ENCODE peak calls at places on chromosomes 11 and 22, in eight cellular contexts. I is A549, X is IMR-90, D is body of pancreas, W is H1, E is K562, U is gastrocnemius medialis, F is ovary. H is an unnamed sample.
A peak's percentile ranks its signal among the peaks of the same experiment; 100 is the strongest.

GRCh38 chr22:49973018-49973965 is 12.7 kb downstream of the PIM3 start:
- DNase-seq in F (no peak), U (no peak), E (no peak), X (no peak), I (peak; percentile 33), D (no peak), W (no peak), H (no peak)

GRCh38 chr11:46676436-46677158 is 23.8 kb downstream of the ARHGAP1 start:
- DNase-seq in X (no peak), U (no peak), W (no peak), E (no peak), D (no peak), I (no peak), F (no peak), H (no peak)

GRCh38 chr11:77094841-77095365 is 7.7 kb upstream of the OMP start:
- DNase-seq in W (no peak), U (no peak), D (no peak), F (no peak), X (no peak), E (no peak), I (no peak), H (no peak)

GRCh38 chr11:75523811-75524401 is 1.8 kb downstream of the GDPD5 start:
- DNase-seq in E (no peak), D (peak; percentile 60), U (no peak), W (no peak), F (no peak), I (no peak), X (no peak), H (no peak)

GRCh38 chr11:2290351-2290841 is 11.3 kb downstream of the C11orf21 start:
- DNase-seq in E (no peak), D (peak; percentile 19), W (peak; percentile 45), X (no peak), I (peak; percentile 27), F (no peak), U (no peak), H (no peak)

GRCh38 chr11:76140912-76141574 is 65.3 kb downstream of the WNT11 start:
- DNase-seq in I (no peak), F (no peak), E (no peak), U (no peak), X (no peak), W (no peak), D (no peak), H (no peak)

GRCh38 chr22:30246962-30247376 is 410 bp upstream of the LIF start:
- DNase-seq in X (no peak), I (no peak), W (no peak), F (no peak), E (no peak), U (no peak), D (no peak), H (no peak)

GRCh38 chr11:1714908-1715885 is 18.2 kb downstream of the KRTAP5-6 start:
- DNase-seq in W (no peak), F (no peak), D (no peak), U (no peak), X (no peak), E (no peak), I (no peak), H (peak; percentile 57)

GRCh38 chr11:46296520-46297448 is 19.3 kb downstream of the CREB3L1 start:
- DNase-seq in E (peak; percentile 92), I (no peak), D (no peak), W (peak; percentile 95), F (peak; percentile 87), U (no peak), X (peak; percentile 98), H (no peak)

GRCh38 chr11:121699801-121700200 is 247.0 kb upstream of the SORL1-AS1 start:
- DNase-seq in I (no peak), D (no peak), U (no peak), X (no peak), F (no peak), W (no peak), E (no peak), H (no peak)

GRCh38 chr11:1876361-1877063 is 15.2 kb downstream of the PRR33 start:
- DNase-seq in X (no peak), I (peak; percentile 48), W (peak; percentile 84), U (no peak), E (peak; percentile 73), D (peak; percentile 59), F (peak; percentile 62), H (peak; percentile 91)

GRCh38 chr11:72684236-72684912 is 10.2 kb upstream of the PDE2A start:
- DNase-seq in F (peak; percentile 43), E (peak; percentile 79), D (peak; percentile 49), W (peak; percentile 63), X (peak; percentile 57), U (no peak), I (peak; percentile 76), H (peak; percentile 92)

GRCh38 chr11:72683782-72684200 is 9.6 kb upstream of the PDE2A start:
- DNase-seq in I (peak; percentile 42), E (peak; percentile 78), D (peak; percentile 67), W (peak; percentile 99), U (no peak), F (peak; percentile 49), X (peak; percentile 19), H (peak; percentile 59)

GRCh38 chr11:72681226-72682153 is 7.3 kb upstream of the PDE2A start:
- DNase-seq in X (no peak), U (no peak), W (no peak), I (no peak), E (no peak), D (no peak), F (no peak), H (no peak)

GRCh38 chr11:72680624-72681158 is 6.5 kb upstream of the PDE2A start:
- DNase-seq in U (no peak), X (no peak), D (no peak), I (no peak), W (no peak), F (no peak), E (no peak), H (no peak)

GRCh38 chr11:72682238-72682872 is 8.1 kb upstream of the PDE2A start:
- DNase-seq in E (no peak), U (no peak), D (no peak), F (no peak), I (no peak), W (no peak), X (no peak), H (no peak)
- TF ChIP-seq POLR2A in E (peak; percentile 18), U (no peak), D (no peak), F (no peak), I (no peak), W (no peak), X (no peak), H (no peak)

GRCh38 chr11:13247606-13248320 is 29.8 kb upstream of the BMAL1 start:
- DNase-seq in W (no peak), F (no peak), E (no peak), U (no peak), I (no peak), X (no peak), D (no peak), H (no peak)

GRCh38 chr11:13251961-13252360 is 25.6 kb upstream of the BMAL1 start:
- DNase-seq in U (no peak), W (no peak), I (no peak), E (no peak), F (no peak), D (no peak), X (no peak), H (no peak)

GRCh38 chr11:13249177-13249576 is 28.4 kb upstream of the BMAL1 start:
- DNase-seq in I (no peak), X (no peak), F (no peak), U (no peak), W (no peak), E (no peak), D (no peak), H (no peak)

DNA sequence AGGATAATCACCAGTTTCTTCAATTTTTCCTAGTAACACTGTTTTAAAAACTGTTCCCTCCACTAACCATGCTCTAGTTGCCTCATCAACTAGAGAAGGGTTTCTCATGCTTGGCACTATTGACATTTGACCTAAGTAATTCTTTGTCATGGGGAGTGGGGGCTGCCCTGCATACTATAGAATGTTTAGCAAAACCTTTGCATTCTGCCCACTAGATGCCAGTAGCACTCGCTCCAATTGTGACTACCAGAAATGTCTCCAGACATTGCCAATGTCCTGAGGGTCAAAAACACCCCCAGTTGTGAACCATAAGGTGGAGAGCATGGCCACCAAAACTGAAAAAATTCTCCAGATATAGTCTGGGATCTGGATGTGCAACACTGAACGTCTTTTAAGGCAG is 27.6 kb upstream of the BMAL1 start:
- DNase-seq in F (no peak), X (no peak), D (no peak), W (no peak), I (peak; percentile 27), E (no peak), U (no peak), H (no peak)
- TF ChIP-seq CTCF in F (no peak), X (peak; percentile 32), D (no peak), W (peak; percentile 31), I (peak; percentile 52), E (no peak), U (peak; percentile 12), H (no peak)

GRCh38 chr11:22625448-22626287 is at the start of gene FANCF:
- DNase-seq in W (peak; percentile 89), X (peak; percentile 99), I (peak; percentile 99), D (peak; percentile 96), E (peak; percentile 94), U (peak; percentile 93), F (peak; percentile 94), H (peak; percentile 98)

GRCh38 chr11:22624742-22625447 is 728 bp downstream of the FANCF start:
- DNase-seq in X (peak; percentile 60), I (peak; percentile 82), D (peak; percentile 76), W (peak; percentile 88), U (peak; percentile 29), F (peak; percentile 48), E (peak; percentile 30), H (peak; percentile 94)

GRCh38 chr11:22627421-22627820 is 1.8 kb upstream of the FANCF start:
- DNase-seq in U (no peak), X (no peak), F (no peak), I (no peak), W (no peak), D (no peak), E (no peak), H (no peak)

GRCh38 chr11:22626573-22627239 is 1.1 kb upstream of the FANCF start:
- DNase-seq in U (no peak), W (no peak), D (no peak), E (no peak), F (no peak), I (no peak), X (no peak), H (no peak)
- H3K4me3 ChIP-seq in U (peak overlapping the region; percentile 98), W (peak overlapping the region; percentile 86), D (peak overlapping the region; percentile 68), E (peak overlapping the region; percentile 75), F (no peak overlapping the region), I (no peak overlapping the region), X (no peak overlapping the region), H (no peak overlapping the region)

GRCh38 chr11:65788801-65789200 is 1.9 kb downstream of the OVOL1 start:
- DNase-seq in X (no peak), E (no peak), U (no peak), I (no peak), F (no peak), W (no peak), D (no peak), H (no peak)
- TF ChIP-seq POLR2A in X (no peak), E (no peak), U (no peak), I (no peak), F (no peak), W (no peak), D (no peak), H (no peak)

DNA sequence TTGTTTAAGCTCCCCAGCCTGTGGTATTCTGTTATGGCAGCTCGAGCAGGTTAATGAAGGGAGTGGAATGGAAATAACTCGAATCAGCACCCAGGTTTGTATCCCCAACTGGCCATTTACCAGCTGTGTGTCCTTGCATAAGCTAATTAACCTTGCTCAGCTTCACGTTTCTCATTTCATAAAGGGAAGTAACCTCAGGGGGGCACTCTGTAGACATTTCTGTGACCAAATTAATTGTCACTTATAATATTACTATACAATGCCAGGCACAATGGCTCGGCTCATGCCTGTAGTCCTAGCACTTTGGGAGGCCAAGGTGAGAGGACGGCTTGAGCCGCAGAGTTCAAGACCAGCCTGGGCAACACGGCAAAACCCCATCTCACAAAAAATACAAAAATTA is 13.8 kb downstream of the ADA2 start:
- DNase-seq in F (no peak), U (no peak), D (no peak), E (no peak), W (no peak), X (no peak), I (no peak), H (no peak)
- TF ChIP-seq CTCF in F (no peak), U (no peak), D (peak; percentile 18), E (no peak), W (no peak), X (no peak), I (no peak), H (no peak)

H was measured in lower leg skin.